ENCODE peak calls at places on chromosomes 1 and 21, in four cellular contexts. S is fibroblast of lung, V is mesendoderm, R is GM23338. Z is an unnamed sample.

GRCh38 chr1:207259391-207259790 is 62.1 kb upstream of the CD55 start:
- DNase-seq in S (peak; percentile 10), V (peak; percentile 74), R (peak; percentile 69), Z (no peak)

GRCh38 chr1:236172041-236172579 is 29.8 kb downstream of the GPR137B start:
- DNase-seq in S (no peak), V (no peak), R (no peak), Z (no peak)

GRCh38 chr1:236795757-236796719 is 946 bp downstream of the MTR start:
- DNase-seq in S (peak; percentile 57), V (peak; percentile 18), R (peak; percentile 5), Z (peak; percentile 23)

GRCh38 chr1:2592672-2593071 is 6.1 kb downstream of the PRXL2B start:
- DNase-seq in S (no peak), V (no peak), R (no peak), Z (peak; percentile 21)

GRCh38 chr1:64363616-64364015 is 106.3 kb upstream of the CACHD1 start:
- DNase-seq in S (no peak), V (no peak), R (no peak), Z (no peak)

GRCh38 chr1:190474587-190475305 is 2.9 kb downstream of the BRINP3 start:
- DNase-seq in S (peak; percentile 28), V (peak; percentile 49), R (peak; percentile 54), Z (no peak)

GRCh38 chr1:44035726-44036408 is 4.6 kb upstream of the SLC6A9 start:
- DNase-seq in S (peak; percentile 23), V (peak; percentile 74), R (no peak), Z (peak; percentile 64)

GRCh38 chr1:89605692-89606091 is 27.2 kb upstream of the LRRC8C start:
- DNase-seq in S (peak; percentile 90), V (no peak), R (no peak), Z (no peak)

GRCh38 chr1:179303173-179303572 is 9.6 kb downstream of the SOAT1 start:
- DNase-seq in S (no peak), V (no peak), R (no peak), Z (no peak)
- H3K79me2 ChIP-seq in S (peaks cover 55% of the 10 kb centered on the region), V (no peaks in the 10 kb centered on the region), R (no peaks in the 10 kb centered on the region), Z (peaks cover 93% of the 10 kb centered on the region)

GRCh38 chr1:112935474-112936289 is 20.3 kb downstream of the SLC16A1 start:
- DNase-seq in S (peak; percentile 76), V (no peak), R (no peak), Z (no peak)
- H3K79me2 ChIP-seq in S (peaks cover 4% of the 10 kb centered on the region), V (peaks cover 59% of the 10 kb centered on the region), R (peaks cover 100% of the 10 kb centered on the region), Z (peaks cover 74% of the 10 kb centered on the region)

GRCh38 chr1:174958396-174958795 is 41.4 kb upstream of the CACYBP start:
- DNase-seq in S (no peak), V (no peak), R (no peak), Z (no peak)
- H3K79me2 ChIP-seq in S (no peaks in the 10 kb centered on the region), V (no peaks in the 10 kb centered on the region), R (peaks cover 30% of the 10 kb centered on the region), Z (no peaks in the 10 kb centered on the region)

GRCh38 chr1:201756411-201756810 is 72.5 kb upstream of the IPO9 start:
- DNase-seq in S (peak; percentile 65), V (no peak), R (no peak), Z (no peak)

GRCh38 chr1:201752333-201752732 is 76.6 kb upstream of the IPO9 start:
- DNase-seq in S (no peak), V (no peak), R (no peak), Z (no peak)

GRCh38 chr1:201754353-201754752 is 74.6 kb upstream of the IPO9 start:
- DNase-seq in S (no peak), V (no peak), R (peak; percentile 22), Z (no peak)

GRCh38 chr1:201753492-201753891 is 75.5 kb upstream of the IPO9 start:
- DNase-seq in S (no peak), V (no peak), R (no peak), Z (no peak)

DNA sequence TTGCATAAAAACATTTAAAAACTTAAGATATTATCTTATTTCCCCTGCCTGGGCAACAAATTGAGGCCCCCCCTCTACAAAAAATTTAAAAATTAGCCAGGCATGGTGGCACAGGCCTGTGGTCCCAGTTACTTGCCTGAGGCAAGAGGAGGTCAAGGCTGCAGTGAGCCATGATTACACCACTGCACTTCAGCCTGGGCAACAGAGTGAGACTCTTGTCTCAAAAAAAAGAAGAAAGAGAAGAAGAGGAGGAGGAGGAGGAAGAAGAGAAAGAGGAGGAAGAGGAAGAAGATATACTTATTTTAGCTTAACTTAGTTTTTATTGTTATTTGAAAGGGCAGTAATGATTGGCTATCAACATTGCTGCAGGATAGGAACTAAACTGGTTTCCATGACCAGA is 73.8 kb upstream of the IPO9 start:
- DNase-seq in S (no peak), V (no peak), R (no peak), Z (no peak)
- H3K79me2 ChIP-seq in S (peaks cover 80% of the 10 kb centered on the region), V (no peaks in the 10 kb centered on the region), R (peaks cover 7% of the 10 kb centered on the region), Z (peaks cover 98% of the 10 kb centered on the region)

DNA sequence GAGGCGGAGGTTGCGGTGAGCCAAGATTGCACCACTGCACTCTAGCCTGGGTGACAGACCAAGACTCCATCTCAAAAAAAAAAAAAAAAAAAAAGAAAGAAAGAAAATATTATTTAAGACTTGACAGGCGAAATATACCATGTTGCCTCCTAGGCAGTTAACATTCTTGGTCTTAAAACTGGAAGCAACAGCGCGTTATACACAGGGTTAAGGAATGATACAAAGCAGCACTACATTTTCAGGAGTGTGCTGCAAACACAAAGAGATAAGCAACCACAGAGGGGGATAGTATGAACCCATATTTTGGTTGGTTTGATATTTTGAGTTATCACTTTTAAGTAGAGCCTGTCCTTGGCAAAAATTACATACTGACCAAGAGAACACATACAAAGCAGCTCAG is 25.1 kb downstream of the USP24 start:
- DNase-seq in S (no peak), V (no peak), R (no peak), Z (no peak)
- H3K79me2 ChIP-seq in S (peaks cover 61% of the 10 kb centered on the region), V (peaks cover 19% of the 10 kb centered on the region), R (peaks cover 88% of the 10 kb centered on the region), Z (peaks cover 97% of the 10 kb centered on the region)

GRCh38 chr21:34834307-34834706 is 165.5 kb downstream of the CLIC6 start:
- DNase-seq in S (no peak), V (no peak), R (no peak), Z (no peak)

GRCh38 chr21:34835526-34835925 is 166.7 kb downstream of the CLIC6 start:
- DNase-seq in S (peak; percentile 87), V (no peak), R (peak; percentile 67), Z (no peak)

GRCh38 chr21:34836933-34837505 is 168.2 kb downstream of the CLIC6 start:
- DNase-seq in S (no peak), V (no peak), R (no peak), Z (no peak)

GRCh38 chr21:34834852-34835501 is 166.2 kb downstream of the CLIC6 start:
- DNase-seq in S (no peak), V (no peak), R (no peak), Z (no peak)

GRCh38 chr21:34836103-34836932 is 167.5 kb downstream of the CLIC6 start:
- DNase-seq in S (peak; percentile 100), V (no peak), R (no peak), Z (no peak)
- H3K79me2 ChIP-seq in S (peaks cover 71% of the 10 kb centered on the region), V (no peaks in the 10 kb centered on the region), R (no peaks in the 10 kb centered on the region), Z (peaks cover 71% of the 10 kb centered on the region)

GRCh38 chr1:17711577-17711910 is 43.6 kb upstream of the ACTL8 start:
- DNase-seq in S (no peak), V (no peak), R (no peak), Z (no peak)

GRCh38 chr1:17711962-17712361 is 43.2 kb upstream of the ACTL8 start:
- DNase-seq in S (no peak), V (no peak), R (no peak), Z (no peak)

GRCh38 chr1:17713993-17714392 is 41.1 kb upstream of the ACTL8 start:
- DNase-seq in S (no peak), V (no peak), R (no peak), Z (peak; percentile 50)

GRCh38 chr1:17709981-17710380 is 45.2 kb upstream of the ACTL8 start:
- DNase-seq in S (no peak), V (no peak), R (no peak), Z (no peak)

DNA sequence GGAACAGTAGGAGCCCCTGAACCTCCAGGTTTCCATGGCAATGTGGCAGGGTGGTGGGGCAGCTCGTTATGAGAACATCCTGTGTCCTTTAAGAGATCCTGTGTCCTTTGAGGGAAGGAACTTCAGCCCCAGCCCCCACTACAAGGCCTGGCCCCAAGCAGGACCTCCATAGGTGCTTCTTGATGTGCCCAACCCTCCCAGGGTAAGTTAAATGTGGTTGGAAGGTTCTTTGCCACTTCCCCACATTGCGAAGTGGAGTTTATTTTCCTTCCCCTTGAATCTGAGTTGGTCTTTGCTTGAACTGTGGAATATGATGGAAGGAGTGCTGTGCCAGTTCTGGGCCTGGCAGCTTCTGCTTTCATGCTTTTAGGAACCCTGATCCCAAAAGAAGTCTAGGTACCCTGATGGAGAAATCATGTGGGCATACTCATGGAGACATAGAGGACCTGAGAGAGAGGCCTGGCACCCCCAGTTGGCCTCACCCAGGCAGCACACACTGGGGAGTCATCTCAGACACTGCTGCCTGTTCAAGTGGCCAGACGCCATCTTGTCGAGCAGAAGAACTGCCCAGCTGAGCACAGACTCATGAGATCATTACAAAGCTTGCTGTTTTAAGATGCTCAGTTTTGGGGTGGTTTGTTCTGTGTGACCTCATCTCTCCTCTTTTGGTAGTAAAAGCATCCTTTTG is 44.1 kb upstream of the ACTL8 start:
- DNase-seq in S (no peak), V (no peak), R (no peak), Z (no peak)
- H3K79me2 ChIP-seq in S (no peaks in the 10 kb centered on the region), V (no peaks in the 10 kb centered on the region), R (no peaks in the 10 kb centered on the region), Z (no peaks in the 10 kb centered on the region)

DNA sequence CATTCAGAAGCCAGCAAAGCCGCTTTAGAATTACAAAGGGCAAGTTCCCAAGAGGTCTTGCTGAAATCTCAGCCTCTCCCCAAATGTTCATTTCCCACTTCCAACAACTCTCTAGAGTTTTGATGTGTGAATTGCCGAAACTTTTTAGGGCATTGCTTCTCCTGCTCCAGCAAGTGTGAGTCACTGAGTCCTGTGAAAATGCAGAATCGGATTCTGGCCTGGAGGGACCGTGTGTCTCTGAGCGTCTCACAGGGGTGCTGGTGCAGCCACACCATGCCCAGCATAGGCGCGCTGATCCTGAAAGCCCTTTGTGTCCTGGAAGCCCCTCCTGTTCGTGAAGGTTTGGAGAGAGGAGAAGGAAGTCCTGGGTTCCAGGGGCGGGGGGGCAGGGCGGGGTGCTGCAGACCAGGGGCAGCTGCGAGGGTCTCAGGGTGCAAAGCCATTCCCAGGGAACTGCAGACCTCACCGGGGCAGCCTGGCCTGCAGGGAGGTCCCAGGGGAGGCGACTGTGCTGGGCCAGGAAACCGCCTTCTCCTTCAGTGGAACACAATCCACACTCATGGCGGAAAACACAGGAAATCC is 43.7 kb upstream of the ADARB1 start:
- DNase-seq in S (peak; percentile 69), V (no peak), R (no peak), Z (no peak)
- H3K79me2 ChIP-seq in S (no peaks in the 10 kb centered on the region), V (no peaks in the 10 kb centered on the region), R (no peaks in the 10 kb centered on the region), Z (no peaks in the 10 kb centered on the region)

Z was measured in SK-N-SH.